ENCODE peak calls at places on chromosomes 6 and 20, in six cellular contexts. S, P, Q, M, O and D are unnamed samples.
A peak's percentile ranks its signal among the peaks of the same experiment; 100 is the strongest.

GRCh38 chr6:36917541-36918193 is 31.9 kb downstream of the C6orf89 start:
- DNase-seq in S (peak; percentile 59), P (peak; percentile 91), Q (peak; percentile 24), M (peak; percentile 88), O (no peak), D (no peak)

GRCh38 chr6:33313105-33313708 is 671 bp downstream of the TAPBP start:
- DNase-seq in S (peak; percentile 83), P (no peak), Q (no peak), M (peak; percentile 91), O (no peak), D (peak; percentile 48)

GRCh38 chr20:41531876-41532275 is 86.3 kb downstream of the CHD6 start:
- DNase-seq in S (no peak), P (no peak), Q (no peak), M (no peak), O (no peak), D (no peak)

GRCh38 chr20:38873050-38873581 is 53.1 kb upstream of the FAM83D start:
- DNase-seq in S (no peak), P (peak; percentile 49), Q (no peak), M (no peak), O (peak; percentile 79), D (peak; percentile 76)

GRCh38 chr6:12289655-12290489 is at the start of gene EDN1:
- DNase-seq in S (peak; percentile 89), P (peak; percentile 92), Q (peak; percentile 71), M (peak; percentile 94), O (peak; percentile 74), D (peak; percentile 87)

GRCh38 chr6:29651413-29652197 is 5.3 kb upstream of the MOG start:
- DNase-seq in S (no peak), P (no peak), Q (peak; percentile 46), M (no peak), O (peak; percentile 56), D (peak; percentile 45)

GRCh38 chr20:15627501-15627903 is 945.7 kb downstream of the KIF16B start:
- DNase-seq in S (no peak), P (no peak), Q (no peak), M (no peak), O (no peak), D (no peak)

GRCh38 chr6:136989591-136990578 is 54.9 kb downstream of the IL20RA start:
- DNase-seq in S (no peak), P (no peak), Q (no peak), M (no peak), O (no peak), D (no peak)

GRCh38 chr6:166957087-166957804 is 896 bp upstream of the RNASET2 start:
- DNase-seq in S (peak; percentile 82), P (peak; percentile 87), Q (no peak), M (peak; percentile 89), O (peak; percentile 65), D (peak; percentile 46)

GRCh38 chr6:13908955-13909381 is 15.8 kb upstream of the RNF182 start:
- DNase-seq in S (no peak), P (no peak), Q (peak; percentile 77), M (no peak), O (peak; percentile 64), D (peak; percentile 70)